ENCODE peak calls at places on chromosomes 16 and 17, in eight cellular contexts. H is anterior cingulate cortex; U is Peyer's patch; F is mesothelial cell of epicardium; C is CD8-positive, alpha-beta memory T cell; L is SK-N-SH; D is mucosa of gallbladder; T is upper lobe of right lung. Q is an unnamed sample.

GRCh38 chr16:84543931-84544776 is 39.7 kb upstream of the MEAK7 start:
- DNase-seq in F (no peak), D (no peak), T (no peak), U (no peak), L (no peak), C (no peak), H (no peak), Q (no peak)

GRCh38 chr17:38885044-38885727 is 15.3 kb downstream of the LASP1 start:
- DNase-seq in H (no peak), F (no peak), U (peak; percentile 82), L (no peak), T (no peak), D (peak; percentile 59), C (no peak), Q (no peak)

GRCh38 chr17:65079489-65079900 is 23.0 kb upstream of the GNA13 start:
- DNase-seq in D (no peak), H (no peak), F (no peak), T (no peak), L (peak; percentile 61), C (no peak), U (no peak), Q (no peak)

GRCh38 chr17:41298458-41299135 is 4.1 kb downstream of the KRTAP29-1 start:
- DNase-seq in F (no peak), L (no peak), D (no peak), C (no peak), H (no peak), U (no peak), T (no peak), Q (no peak)

GRCh38 chr16:73949574-73950348 is 346.9 kb upstream of the PSMD7 start:
- DNase-seq in D (peak; percentile 27), F (no peak), U (no peak), T (no peak), H (no peak), C (no peak), L (no peak), Q (no peak)

GRCh38 chr17:81151039-81151677 is 14.1 kb upstream of the PVALEF start:
- DNase-seq in L (peak; percentile 40), C (no peak), T (no peak), H (no peak), D (no peak), U (no peak), F (no peak), Q (no peak)

GRCh38 chr17:60231234-60231633 is 81.5 kb downstream of the CA4 start:
- DNase-seq in L (peak; percentile 53), F (no peak), T (no peak), D (no peak), U (no peak), H (no peak), C (no peak), Q (peak; percentile 56)

GRCh38 chr17:39011907-39012468 is 44.8 kb upstream of the FBXO47 start:
- DNase-seq in H (no peak), D (no peak), U (no peak), C (no peak), L (no peak), F (no peak), T (no peak), Q (no peak)

GRCh38 chr16:30541502-30542329 is 7.1 kb upstream of the ZNF747 start:
- DNase-seq in D (no peak), H (no peak), C (no peak), T (no peak), L (no peak), F (no peak), U (no peak), Q (no peak)

GRCh38 chr16:87132361-87133014 is 184.7 kb downstream of the C16orf95 start:
- DNase-seq in T (peak; percentile 50), H (no peak), D (no peak), U (no peak), F (peak; percentile 58), C (no peak), L (no peak), Q (peak; percentile 16)

GRCh38 chr16:1444730-1445517 is 568 bp upstream of the CCDC154 start:
- DNase-seq in D (no peak), L (no peak), C (no peak), U (no peak), F (no peak), H (no peak), T (no peak), Q (no peak)

GRCh38 chr16:66961065-66961744 is at the start of gene CES3:
- DNase-seq in T (peak; percentile 84), L (peak; percentile 82), F (peak; percentile 72), D (no peak), H (peak; percentile 23), C (peak; percentile 56), U (peak; percentile 91), Q (peak; percentile 70)

GRCh38 chr17:21370430-21370829 is 5.7 kb upstream of the KCNJ12 start:
- DNase-seq in U (no peak), D (no peak), L (no peak), H (no peak), T (no peak), C (no peak), F (no peak), Q (no peak)

GRCh38 chr17:75041656-75042280 is 5.0 kb downstream of the ATP5PD start:
- DNase-seq in C (no peak), D (no peak), H (no peak), F (no peak), T (no peak), U (no peak), L (no peak), Q (no peak)

GRCh38 chr16:47143677-47144558 is at the start of gene NETO2:
- DNase-seq in L (peak; percentile 88), F (peak; percentile 68), D (peak; percentile 55), T (peak; percentile 80), C (peak; percentile 75), U (peak; percentile 83), H (no peak), Q (peak; percentile 40)

GRCh38 chr17:28946239-28946638 is 5.1 kb downstream of the PHF12 start:
- DNase-seq in F (no peak), C (no peak), L (no peak), U (no peak), H (no peak), T (no peak), D (no peak), Q (no peak)

GRCh38 chr17:55811536-55811935 is 60.7 kb downstream of the PCTP start:
- DNase-seq in D (no peak), F (no peak), L (no peak), H (no peak), U (no peak), C (no peak), T (no peak), Q (no peak)

Q was measured in cerebellar cortex.